ENCODE peak calls at places on chromosomes 5 and 9, in five cellular contexts. P, L, M, B and J are unnamed samples.

GRCh38 chr9:73200694-73201432 is 49.2 kb downstream of the ANXA1 start:
- DNase-seq in P (peak; percentile 41), L (no peak), M (no peak), B (no peak), J (no peak)

GRCh38 chr9:134294228-134295071 is 31.8 kb upstream of the RXRA start:
- DNase-seq in P (peak; percentile 25), L (no peak), M (no peak), B (no peak), J (no peak)

GRCh38 chr9:107929439-107929838 is 439.9 kb upstream of the KLF4 start:
- DNase-seq in P (peak; percentile 8), L (no peak), M (no peak), B (no peak), J (no peak)

GRCh38 chr5:58133631-58134296 is 326.1 kb downstream of the PLK2 start:
- DNase-seq in P (peak; percentile 64), L (no peak), M (no peak), B (no peak), J (no peak)

GRCh38 chr9:69771775-69772418 is 12.1 kb upstream of the PTAR1 start:
- DNase-seq in P (peak; percentile 2), L (no peak), M (no peak), B (no peak), J (no peak)

GRCh38 chr9:112080831-112081542 is 94.1 kb downstream of the SUSD1 start:
- DNase-seq in P (no peak), L (no peak), M (no peak), B (no peak), J (no peak)

GRCh38 chr5:1392801-1393565 is 48.1 kb upstream of the CLPTM1L start:
- DNase-seq in P (no peak), L (no peak), M (no peak), B (no peak), J (no peak)

GRCh38 chr5:126358525-126358924 is 64.7 kb upstream of the GRAMD2B start:
- DNase-seq in P (no peak), L (no peak), M (no peak), B (no peak), J (no peak)

GRCh38 chr9:133478851-133479711 is at the start of gene SLC2A6:
- DNase-seq in P (peak; percentile 84), L (peak; percentile 55), M (peak; percentile 88), B (peak; percentile 70), J (peak; percentile 68)

GRCh38 chr5:75601996-75602395 is 9.3 kb upstream of the ANKDD1B start:
- DNase-seq in P (peak; percentile 30), L (no peak), M (no peak), B (no peak), J (no peak)

GRCh38 chr9:127927457-127928231 is 2.9 kb downstream of the PIP5KL1 start:
- DNase-seq in P (no peak), L (peak; percentile 57), M (peak; percentile 73), B (peak; percentile 83), J (peak; percentile 49)

GRCh38 chr9:77707696-77708095 is 59.6 kb upstream of the GNA14 start:
- DNase-seq in P (peak; percentile 99), L (no peak), M (no peak), B (no peak), J (no peak)

GRCh38 chr9:133701981-133702797 is 36.0 kb downstream of the SARDH start:
- DNase-seq in P (no peak), L (no peak), M (peak; percentile 81), B (peak; percentile 67), J (peak; percentile 35)

GRCh38 chr5:78540335-78541057 is 108.1 kb downstream of the LHFPL2 start:
- DNase-seq in P (no peak), L (no peak), M (no peak), B (no peak), J (no peak)

GRCh38 chr9:118455781-118456180 is 751.6 kb downstream of the TLR4 start:
- DNase-seq in P (no peak), L (no peak), M (no peak), B (no peak), J (no peak)

GRCh38 chr9:78291240-78291915 is 5.5 kb upstream of the PSAT1 start:
- DNase-seq in P (no peak), L (no peak), M (no peak), B (no peak), J (no peak)

GRCh38 chr9:33244150-33244784 is 4.3 kb downstream of the SPINK4 start:
- DNase-seq in P (no peak), L (no peak), M (no peak), B (no peak), J (no peak)

GRCh38 chr5:96957125-96958041 is 21.5 kb downstream of the LNPEP start:
- DNase-seq in P (no peak), L (no peak), M (no peak), B (no peak), J (no peak)

GRCh38 chr5:87888139-87888538 is 380.5 kb downstream of the TMEM161B start:
- DNase-seq in P (no peak), L (no peak), M (no peak), B (no peak), J (no peak)

GRCh38 chr9:942805-943580 is 33.5 kb upstream of the DMRT3 start:
- DNase-seq in P (no peak), L (no peak), M (no peak), B (no peak), J (no peak)

GRCh38 chr5:160451281-160451680 is 29.6 kb downstream of the PTTG1 start:
- DNase-seq in P (peak; percentile 70), L (no peak), M (no peak), B (no peak), J (no peak)

GRCh38 chr5:91091471-91092234 is 291.5 kb downstream of the ARRDC3 start:
- DNase-seq in P (no peak), L (no peak), M (no peak), B (no peak), J (no peak)

GRCh38 chr9:37283730-37284235 is 138.7 kb upstream of the GRHPR start:
- DNase-seq in P (peak; percentile 40), L (no peak), M (no peak), B (no peak), J (no peak)

GRCh38 chr5:82074968-82075367 is 103.1 kb downstream of the ATG10 start:
- DNase-seq in P (no peak), L (no peak), M (no peak), B (no peak), J (no peak)

GRCh38 chr5:1857256-1857600 is 25.5 kb downstream of the IRX4 start:
- DNase-seq in P (no peak), L (no peak), M (no peak), B (no peak), J (no peak)

GRCh38 chr9:98075332-98075805 is 18.8 kb downstream of the NANS start:
- DNase-seq in P (peak; percentile 73), L (no peak), M (no peak), B (no peak), J (no peak)

GRCh38 chr5:56010431-56010830 is 15.7 kb upstream of the IL6ST start:
- DNase-seq in P (no peak), L (no peak), M (no peak), B (no peak), J (no peak)

GRCh38 chr5:119945696-119946095 is 316.3 kb downstream of the FAM170A start:
- DNase-seq in P (no peak), L (no peak), M (no peak), B (no peak), J (no peak)

GRCh38 chr9:94097788-94098413 is 13.6 kb downstream of the PTPDC1 start:
- DNase-seq in P (peak; percentile 89), L (no peak), M (no peak), B (no peak), J (no peak)

GRCh38 chr5:131548190-131548589 is 86.8 kb downstream of the RAPGEF6 start:
- DNase-seq in P (peak; percentile 81), L (no peak), M (no peak), B (no peak), J (no peak)

GRCh38 chr9:125994066-125994943 is 247.1 kb downstream of the PBX3 start:
- DNase-seq in P (no peak), L (no peak), M (no peak), B (no peak), J (no peak)

GRCh38 chr5:180670586-180671359 is 21.4 kb upstream of the FLT4 start:
- DNase-seq in P (peak; percentile 77), L (no peak), M (peak; percentile 67), B (peak; percentile 27), J (peak; percentile 12)

GRCh38 chr9:104386425-104387069 is 117.5 kb upstream of the OR13F1 start:
- DNase-seq in P (peak; percentile 30), L (no peak), M (no peak), B (no peak), J (no peak)

GRCh38 chr5:107764976-107765684 is 94.4 kb upstream of the EFNA5 start:
- DNase-seq in P (no peak), L (no peak), M (no peak), B (no peak), J (no peak)

GRCh38 chr5:94983861-94984535 is 300.9 kb downstream of the MCTP1 start:
- DNase-seq in P (peak; percentile 1), L (no peak), M (no peak), B (no peak), J (no peak)

GRCh38 chr5:3599283-3600105 is 3.9 kb downstream of the IRX1 start:
- DNase-seq in P (no peak), L (no peak), M (no peak), B (no peak), J (no peak)

GRCh38 chr5:112795944-112796678 is 58.4 kb downstream of the APC start:
- DNase-seq in P (no peak), L (no peak), M (no peak), B (no peak), J (no peak)

GRCh38 chr9:112411626-112412027 is 31.7 kb downstream of the HSDL2 start:
- DNase-seq in P (no peak), L (no peak), M (no peak), B (no peak), J (no peak)

GRCh38 chr5:125401724-125402622 is 655.5 kb upstream of the ZNF608 start:
- DNase-seq in P (no peak), L (no peak), M (no peak), B (no peak), J (no peak)